ENCODE peak calls at places on chromosomes 1 and 21, in ten cellular contexts. V, J, Y, A, H, U, L, Z, R and O are unnamed samples.

GRCh38 chr1:109083923-109084322 is 6.6 kb upstream of the TMEM167B start:
- DNase-seq in V (peak), J (no peak), Y (no peak), A (no peak), H (no peak), U (no peak), L (no peak), Z (no peak), R (no peak), O (no peak)

GRCh38 chr1:153728305-153729066 is 636 bp downstream of the INTS3 start:
- DNase-seq in V (peak), J (peak), Y (peak), A (no peak), H (peak), U (peak), L (no peak), Z (peak), R (peak), O (peak)

GRCh38 chr1:76336951-76337371 is 262.4 kb downstream of the ST6GALNAC3 start:
- DNase-seq in V (no peak), J (peak), Y (no peak), A (no peak), H (no peak), U (peak), L (peak), Z (peak), R (no peak), O (peak)

GRCh38 chr1:10662824-10663667 is 133.4 kb downstream of the CASZ1 start:
- DNase-seq in V (no peak), J (no peak), Y (no peak), A (no peak), H (no peak), U (no peak), L (no peak), Z (no peak), R (no peak), O (no peak)

GRCh38 chr1:247390116-247390791 is 25.7 kb upstream of the NLRP3 start:
- DNase-seq in V (peak), J (peak), Y (peak), A (peak), H (peak), U (peak), L (peak), Z (peak), R (peak), O (peak)

GRCh38 chr1:62076286-62076685 is 118.4 kb upstream of the L1TD1 start:
- DNase-seq in V (no peak), J (no peak), Y (no peak), A (no peak), H (peak), U (peak), L (peak), Z (no peak), R (no peak), O (no peak)

GRCh38 chr1:62103880-62104279 is 90.8 kb upstream of the L1TD1 start:
- DNase-seq in V (no peak), J (no peak), Y (no peak), A (no peak), H (no peak), U (no peak), L (no peak), Z (no peak), R (no peak), O (no peak)

GRCh38 chr1:46288485-46289133 is 14.8 kb downstream of the LRRC41 start:
- DNase-seq in V (no peak), J (no peak), Y (no peak), A (no peak), H (peak), U (no peak), L (no peak), Z (no peak), R (no peak), O (no peak)

GRCh38 chr1:16418823-16419425 is 18.3 kb downstream of the SPATA21 start:
- DNase-seq in V (no peak), J (no peak), Y (no peak), A (no peak), H (no peak), U (no peak), L (no peak), Z (no peak), R (no peak), O (no peak)

GRCh38 chr21:31566611-31567010 is 92.9 kb upstream of the SOD1 start:
- DNase-seq in V (no peak), J (no peak), Y (no peak), A (no peak), H (no peak), U (no peak), L (no peak), Z (no peak), R (no peak), O (no peak)

GRCh38 chr1:167357305-167357704 is 136.6 kb downstream of the POU2F1 start:
- DNase-seq in V (no peak), J (no peak), Y (peak), A (no peak), H (no peak), U (no peak), L (no peak), Z (no peak), R (no peak), O (no peak)

GRCh38 chr1:226763741-226764264 is 24.7 kb upstream of the ITPKB start:
- DNase-seq in V (no peak), J (no peak), Y (peak), A (no peak), H (peak), U (peak), L (no peak), Z (no peak), R (peak), O (no peak)

GRCh38 chr1:200414657-200415056 is 4.8 kb upstream of the ZNF281 start:
- DNase-seq in V (no peak), J (no peak), Y (no peak), A (no peak), H (no peak), U (no peak), L (no peak), Z (no peak), R (no peak), O (no peak)

GRCh38 chr1:165444897-165445370 is at the start of gene RXRG:
- DNase-seq in V (peak), J (peak), Y (no peak), A (peak), H (no peak), U (peak), L (no peak), Z (peak), R (no peak), O (peak)

GRCh38 chr21:38460171-38460742 is 38.0 kb downstream of the ERG start:
- DNase-seq in V (no peak), J (no peak), Y (no peak), A (no peak), H (peak), U (peak), L (no peak), Z (peak), R (no peak), O (no peak)

GRCh38 chr21:45448810-45449657 is 44.1 kb downstream of the COL18A1 start:
- DNase-seq in V (no peak), J (no peak), Y (no peak), A (no peak), H (no peak), U (no peak), L (no peak), Z (peak), R (no peak), O (no peak)

GRCh38 chr1:89812992-89813391 is 7.8 kb upstream of the LRRC8D start:
- DNase-seq in V (no peak), J (no peak), Y (no peak), A (no peak), H (no peak), U (no peak), L (no peak), Z (no peak), R (no peak), O (no peak)

GRCh38 chr1:114137497-114137896 is 16.2 kb downstream of the SYT6 start:
- DNase-seq in V (no peak), J (no peak), Y (no peak), A (no peak), H (no peak), U (no peak), L (no peak), Z (no peak), R (no peak), O (no peak)

GRCh38 chr1:41486892-41487728 is 2.6 kb upstream of the EDN2 start:
- DNase-seq in V (peak), J (peak), Y (peak), A (no peak), H (no peak), U (peak), L (no peak), Z (no peak), R (no peak), O (no peak)

GRCh38 chr1:5458248-5458647 is 534.0 kb downstream of the NPHP4 start:
- DNase-seq in V (no peak), J (no peak), Y (no peak), A (no peak), H (no peak), U (no peak), L (no peak), Z (no peak), R (no peak), O (no peak)

GRCh38 chr1:22471078-22471477 is 19.4 kb downstream of the ZBTB40 start:
- DNase-seq in V (no peak), J (peak), Y (no peak), A (no peak), H (no peak), U (peak), L (no peak), Z (peak), R (no peak), O (peak)

GRCh38 chr21:44509539-44509938 is 30.5 kb downstream of the KRTAP10-1 start:
- DNase-seq in V (no peak), J (no peak), Y (peak), A (no peak), H (peak), U (peak), L (no peak), Z (peak), R (no peak), O (peak)

GRCh38 chr1:37998913-37999433 is 6.3 kb downstream of the FHL3 start:
- DNase-seq in V (no peak), J (no peak), Y (no peak), A (no peak), H (no peak), U (no peak), L (no peak), Z (no peak), R (no peak), O (no peak)

GRCh38 chr1:108190001-108190634 is 10.0 kb downstream of the SLC25A24 start:
- DNase-seq in V (no peak), J (no peak), Y (peak), A (no peak), H (no peak), U (no peak), L (no peak), Z (no peak), R (no peak), O (no peak)

GRCh38 chr1:25694167-25694566 is 77.6 kb downstream of the MAN1C1 start:
- DNase-seq in V (no peak), J (peak), Y (no peak), A (no peak), H (no peak), U (no peak), L (no peak), Z (no peak), R (no peak), O (peak)

GRCh38 chr1:43997295-43997694 is 5.9 kb downstream of the CCDC24 start:
- DNase-seq in V (no peak), J (no peak), Y (no peak), A (no peak), H (no peak), U (no peak), L (no peak), Z (no peak), R (no peak), O (no peak)

GRCh38 chr1:43979528-43980254 is 681 bp downstream of the B4GALT2 start:
- DNase-seq in V (peak), J (peak), Y (peak), A (no peak), H (peak), U (peak), L (no peak), Z (peak), R (peak), O (peak)

GRCh38 chr1:93963585-93963984 is 54.4 kb upstream of the GCLM start:
- DNase-seq in V (no peak), J (no peak), Y (no peak), A (no peak), H (no peak), U (no peak), L (no peak), Z (no peak), R (no peak), O (no peak)

GRCh38 chr1:235622933-235623790 is 26.4 kb downstream of the GNG4 start:
- DNase-seq in V (no peak), J (no peak), Y (no peak), A (no peak), H (no peak), U (no peak), L (no peak), Z (no peak), R (no peak), O (no peak)

GRCh38 chr21:17738171-17738953 is 80.8 kb downstream of the C21orf91 start:
- DNase-seq in V (no peak), J (no peak), Y (no peak), A (no peak), H (no peak), U (peak), L (no peak), Z (no peak), R (no peak), O (no peak)

GRCh38 chr1:27643626-27644368 is 8.8 kb upstream of the FGR start:
- DNase-seq in V (peak), J (peak), Y (peak), A (peak), H (peak), U (peak), L (no peak), Z (peak), R (peak), O (no peak)

GRCh38 chr1:14804626-14805025 is 206.1 kb downstream of the KAZN start:
- DNase-seq in V (no peak), J (no peak), Y (no peak), A (no peak), H (peak), U (peak), L (no peak), Z (no peak), R (no peak), O (no peak)

GRCh38 chr1:215543191-215543606 is 23.9 kb upstream of the KCTD3 start:
- DNase-seq in V (no peak), J (no peak), Y (peak), A (no peak), H (no peak), U (peak), L (no peak), Z (no peak), R (no peak), O (no peak)

GRCh38 chr1:94002046-94002787 is 93.0 kb upstream of the GCLM start:
- DNase-seq in V (no peak), J (no peak), Y (no peak), A (no peak), H (no peak), U (no peak), L (no peak), Z (no peak), R (no peak), O (no peak)

GRCh38 chr21:45572783-45573451 is 30.7 kb upstream of the SLC19A1 start:
- DNase-seq in V (no peak), J (no peak), Y (no peak), A (no peak), H (no peak), U (no peak), L (no peak), Z (no peak), R (no peak), O (no peak)

GRCh38 chr1:54051936-54052469 is 1.0 kb downstream of the TMEM59 start:
- DNase-seq in V (no peak), J (no peak), Y (peak), A (no peak), H (peak), U (peak), L (no peak), Z (no peak), R (no peak), O (no peak)